ENCODE peak calls at places on chromosomes 12 and 14, in four cellular contexts. B is A673, Q is IMR-90, V is right lobe of liver. I is an unnamed sample. For H3K27me3, the result is how much of the 10 kb centered on the place peaks cover.

GRCh38 chr12:15265868-15266267 is 44.7 kb upstream of the RERG start:
- DNase-seq in B (no peak), Q (no peak), V (no peak), I (no peak)

GRCh38 chr12:49891476-49891875 is 12.2 kb downstream of the FAIM2 start:
- DNase-seq in B (no peak), Q (no peak), V (no peak), I (no peak)

GRCh38 chr12:56469007-56469930 is 891 bp downstream of the SPRYD4 start:
- DNase-seq in B (peak), Q (no peak), V (peak), I (no peak)

GRCh38 chr12:110217996-110218674 is 62.9 kb upstream of the ATP2A2 start:
- DNase-seq in B (no peak), Q (no peak), V (no peak), I (no peak)

GRCh38 chr12:6549379-6550151 is 6.3 kb downstream of the IFFO1 start:
- DNase-seq in B (no peak), Q (no peak), V (no peak), I (no peak)

GRCh38 chr12:1603621-1604020 is 9.2 kb upstream of the FBXL14 start:
- DNase-seq in B (no peak), Q (no peak), V (no peak), I (no peak)

GRCh38 chr14:103562135-103562384 is 397 bp downstream of the BAG5 start:
- DNase-seq in B (no peak), Q (no peak), V (no peak), I (no peak)

GRCh38 chr14:53613404-53614253 is 343.0 kb downstream of the BMP4 start:
- DNase-seq in B (no peak), Q (peak), V (peak), I (peak)

GRCh38 chr12:19435831-19436497 is 3.3 kb upstream of the AEBP2 start:
- DNase-seq in B (no peak), Q (no peak), V (no peak), I (no peak)

GRCh38 chr12:4275869-4276253 is 2.3 kb downstream of the CCND2 start:
- DNase-seq in B (no peak), Q (no peak), V (no peak), I (no peak)

GRCh38 chr12:7899755-7900154 is 27.0 kb upstream of the SLC2A14 start:
- DNase-seq in B (no peak), Q (peak), V (no peak), I (no peak)

GRCh38 chr14:63928744-63929174 is 76.0 kb downstream of the SYNE2 start:
- DNase-seq in B (peak), Q (no peak), V (no peak), I (no peak)

GRCh38 chr12:20885116-20885515 is 74.6 kb downstream of the SLCO1B3 start:
- DNase-seq in B (no peak), Q (no peak), V (no peak), I (no peak)

GRCh38 chr12:94761559-94761958 is 111.2 kb upstream of the TMCC3 start:
- DNase-seq in B (peak), Q (peak), V (no peak), I (peak)

GRCh38 chr14:60665178-60665555 is 15.9 kb upstream of the SIX1 start:
- DNase-seq in B (no peak), Q (no peak), V (no peak), I (no peak)

GRCh38 chr12:57145460-57146059 is 1.9 kb downstream of the LRP1-AS start:
- DNase-seq in B (no peak), Q (no peak), V (no peak), I (no peak)

GRCh38 chr12:5516781-5517180 is 84.9 kb downstream of the NTF3 start:
- DNase-seq in B (no peak), Q (no peak), V (no peak), I (no peak)

GRCh38 chr14:78446807-78447206 is 276.6 kb downstream of the NRXN3 start:
- DNase-seq in B (peak), Q (no peak), V (no peak), I (peak)

GRCh38 chr12:122021822-122022392 is at the start of gene BCL7A:
- DNase-seq in B (peak), Q (peak), V (peak), I (peak)

GRCh38 chr12:34591966-34592365 is 569.7 kb downstream of the ALG10 start:
- DNase-seq in B (no peak), Q (no peak), V (no peak), I (no peak)

GRCh38 chr12:125185740-125186470 is 120.7 kb downstream of the AACS start:
- DNase-seq in B (peak), Q (peak), V (peak), I (peak)

GRCh38 chr12:114777052-114777451 is 93.1 kb upstream of the TBX3 start:
- DNase-seq in B (no peak), Q (peak), V (no peak), I (no peak)

GRCh38 chr12:40560848-40561247 is 131.4 kb upstream of the CNTN1 start:
- DNase-seq in B (no peak), Q (no peak), V (no peak), I (no peak)

GRCh38 chr14:64410084-64410774 is 22.1 kb downstream of the MTHFD1 start:
- DNase-seq in B (no peak), Q (peak), V (no peak), I (peak)

GRCh38 chr12:25590021-25590721 is 37.1 kb upstream of the LMNTD1 start:
- DNase-seq in B (no peak), Q (no peak), V (no peak), I (no peak)

GRCh38 chr12:48037267-48037915 is 33.1 kb upstream of the COL2A1 start:
- DNase-seq in B (peak), Q (peak), V (no peak), I (peak)

GRCh38 chr14:94005324-94005723 is 8.2 kb downstream of the CCDC197 start:
- DNase-seq in B (no peak), Q (no peak), V (no peak), I (no peak)

GRCh38 chr14:23388996-23389395 is 12.2 kb downstream of the CMTM5 start:
- DNase-seq in B (no peak), Q (no peak), V (no peak), I (no peak)

GRCh38 chr12:99959549-99960170 is 25.1 kb downstream of the ANKS1B start:
- DNase-seq in B (no peak), Q (no peak), V (no peak), I (no peak)

GRCh38 chr14:69354383-69355154 is 43.5 kb downstream of the ERH start:
- DNase-seq in B (no peak), Q (peak), V (peak), I (no peak)

GRCh38 chr12:49741882-49742620 is 694 bp downstream of the TMBIM6 start:
- DNase-seq in B (peak), Q (peak), V (peak), I (peak)

GRCh38 chr14:24576178-24576577 is at the start of gene CTSG:
- DNase-seq in B (no peak), Q (no peak), V (no peak), I (no peak)

GRCh38 chr14:56857206-56857605 is 46.9 kb upstream of the OTX2 start:
- DNase-seq in B (no peak), Q (no peak), V (no peak), I (no peak)
- H3K27me3 ChIP-seq in B (under half), Q (under half), V (under half), I (under half)

GRCh38 chr12:117097159-117097558 is 2.1 kb downstream of the TESC start:
- DNase-seq in B (no peak), Q (no peak), V (no peak), I (no peak)
- H3K27me3 ChIP-seq in B (half or more), Q (half or more), V (under half), I (half or more)

GRCh38 chr14:48193893-48194292 is 518.5 kb upstream of the MDGA2 start:
- DNase-seq in B (no peak), Q (no peak), V (no peak), I (no peak)
- H3K27me3 ChIP-seq in B (under half), Q (under half), V (under half), I (under half)

GRCh38 chr14:97442363-97442762 is 645.2 kb downstream of the VRK1 start:
- DNase-seq in B (no peak), Q (no peak), V (no peak), I (no peak)
- H3K27me3 ChIP-seq in B (under half), Q (under half), V (under half), I (under half)

I was measured in brain microvascular endothelial cell.